ENCODE peak calls at places on chromosomes 16 and 17, in six cellular contexts. M, J, O, I, A and Q are unnamed samples.

GRCh38 chr16:46688657-46689491 is at the start of gene VPS35:
- DNase-seq in M (peak; percentile 100), J (peak; percentile 92), O (peak; percentile 99), I (peak; percentile 88), A (peak; percentile 98), Q (peak; percentile 97)

GRCh38 chr16:14193316-14193871 is 122.3 kb downstream of the MRTFB start:
- DNase-seq in M (peak; percentile 5), J (no peak), O (no peak), I (no peak), A (no peak), Q (no peak)

GRCh38 chr17:68314916-68315535 is 23.7 kb downstream of the ARSG start:
- DNase-seq in M (peak; percentile 13), J (no peak), O (no peak), I (no peak), A (no peak), Q (no peak)

GRCh38 chr17:30210901-30211300 is 24.6 kb downstream of the SLC6A4 start:
- DNase-seq in M (no peak), J (no peak), O (no peak), I (no peak), A (no peak), Q (no peak)

GRCh38 chr16:66335704-66336329 is 30.7 kb upstream of the CDH5 start:
- DNase-seq in M (no peak), J (peak; percentile 53), O (no peak), I (no peak), A (peak; percentile 75), Q (peak; percentile 18)

GRCh38 chr16:19559242-19559910 is 3.9 kb downstream of the VPS35L start:
- DNase-seq in M (peak; percentile 18), J (peak; percentile 22), O (no peak), I (no peak), A (peak; percentile 51), Q (no peak)

GRCh38 chr16:76287466-76287865 is 10.3 kb downstream of the CNTNAP4 start:
- DNase-seq in M (no peak), J (no peak), O (no peak), I (no peak), A (no peak), Q (no peak)

GRCh38 chr16:49546735-49547134 is 173.1 kb downstream of the C16orf78 start:
- DNase-seq in M (no peak), J (no peak), O (no peak), I (no peak), A (no peak), Q (no peak)

GRCh38 chr17:80105762-80106161 is 4.4 kb downstream of the GAA start:
- DNase-seq in M (no peak), J (no peak), O (peak; percentile 18), I (no peak), A (no peak), Q (no peak)

GRCh38 chr16:52597772-52598483 is 51.0 kb upstream of the TOX3 start:
- DNase-seq in M (no peak), J (no peak), O (no peak), I (no peak), A (no peak), Q (no peak)

GRCh38 chr17:7548585-7549400 is at the start of gene TNFSF12:
- DNase-seq in M (peak; percentile 63), J (peak; percentile 50), O (peak; percentile 62), I (no peak), A (peak; percentile 38), Q (no peak)

GRCh38 chr17:7888184-7888920 is at the start of gene CHD3:
- DNase-seq in M (peak; percentile 17), J (no peak), O (peak; percentile 50), I (no peak), A (no peak), Q (no peak)

GRCh38 chr16:12637002-12637401 is 166.7 kb downstream of the CPPED1 start:
- DNase-seq in M (no peak), J (no peak), O (no peak), I (no peak), A (no peak), Q (no peak)

GRCh38 chr17:68310141-68310540 is 18.8 kb downstream of the ARSG start:
- DNase-seq in M (peak; percentile 34), J (no peak), O (no peak), I (no peak), A (peak; percentile 19), Q (no peak)

GRCh38 chr17:57494446-57494845 is 238.1 kb downstream of the MSI2 start:
- DNase-seq in M (no peak), J (no peak), O (no peak), I (no peak), A (no peak), Q (no peak)